ENCODE peak calls at places on chromosomes 16 and 17, in four cellular contexts. Y is tibial artery, N is right lobe of liver, E is uterus. S is an unnamed sample.

GRCh38 chr17:31064707-31065106 is 30.1 kb upstream of the NF1 start:
- DNase-seq in Y (no peak), N (no peak), E (no peak), S (no peak)

GRCh38 chr17:29091591-29092291 is 48.8 kb downstream of the PIPOX start:
- DNase-seq in Y (no peak), N (no peak), E (no peak), S (no peak)

GRCh38 chr17:65633988-65634387 is 72.5 kb upstream of the AXIN2 start:
- DNase-seq in Y (no peak), N (no peak), E (no peak), S (no peak)

GRCh38 chr17:49513616-49514373 is 18.7 kb downstream of the NGFR start:
- DNase-seq in Y (peak; percentile 62), N (no peak), E (peak; percentile 77), S (no peak)

GRCh38 chr16:12674096-12674495 is 129.6 kb downstream of the CPPED1 start:
- DNase-seq in Y (no peak), N (no peak), E (no peak), S (no peak)

GRCh38 chr16:1425616-1426370 is 5.1 kb upstream of the PERCC1 start:
- DNase-seq in Y (no peak), N (no peak), E (no peak), S (no peak)

GRCh38 chr16:85400305-85401205 is 212.6 kb upstream of the GSE1 start:
- DNase-seq in Y (peak; percentile 51), N (no peak), E (no peak), S (no peak)

GRCh38 chr16:87686697-87687570 is 78.9 kb downstream of the KLHDC4 start:
- DNase-seq in Y (no peak), N (no peak), E (no peak), S (no peak)

GRCh38 chr16:30473231-30474061 is 904 bp downstream of the ITGAL start:
- DNase-seq in Y (no peak), N (peak; percentile 39), E (no peak), S (no peak)

GRCh38 chr16:84144301-84144858 is 597 bp downstream of the HSDL1 start:
- DNase-seq in Y (no peak), N (peak; percentile 46), E (peak; percentile 28), S (no peak)

GRCh38 chr16:49986351-49987124 is 38.5 kb upstream of the CNEP1R1 start:
- DNase-seq in Y (no peak), N (no peak), E (no peak), S (no peak)

GRCh38 chr16:30077656-30078055 is 1.9 kb downstream of the PPP4C start:
- DNase-seq in Y (no peak), N (no peak), E (no peak), S (no peak)

GRCh38 chr16:10699756-10700155 is 5.0 kb upstream of the TEKT5 start:
- DNase-seq in Y (no peak), N (no peak), E (no peak), S (no peak)

GRCh38 chr17:3976675-3977171 is 12.5 kb upstream of the ATP2A3 start:
- DNase-seq in Y (peak; percentile 91), N (peak; percentile 90), E (peak; percentile 36), S (no peak)

GRCh38 chr16:9516444-9516843 is 425.0 kb downstream of the HAPSTR1 start:
- DNase-seq in Y (no peak), N (no peak), E (no peak), S (no peak)

GRCh38 chr17:17387017-17387416 is 83.8 kb downstream of the NT5M start:
- DNase-seq in Y (no peak), N (no peak), E (no peak), S (no peak)

GRCh38 chr16:57316390-57317017 is 32.0 kb upstream of the PLLP start:
- DNase-seq in Y (peak; percentile 90), N (no peak), E (peak; percentile 54), S (no peak)

GRCh38 chr17:66422181-66422580 is 119.8 kb downstream of the PRKCA start:
- DNase-seq in Y (no peak), N (no peak), E (no peak), S (no peak)

GRCh38 chr17:62605588-62605987 is 21.9 kb upstream of the MRC2 start:
- DNase-seq in Y (no peak), N (no peak), E (no peak), S (no peak)

GRCh38 chr17:78665952-78666920 is 89.0 kb upstream of the DNAH17 start:
- DNase-seq in Y (no peak), N (peak; percentile 47), E (no peak), S (no peak)

GRCh38 chr17:48016112-48016511 is 21.5 kb downstream of the COPZ2 start:
- DNase-seq in Y (no peak), N (no peak), E (no peak), S (no peak)

GRCh38 chr16:80285089-80285488 is 255.7 kb upstream of the DYNLRB2 start:
- DNase-seq in Y (no peak), N (no peak), E (no peak), S (no peak)

GRCh38 chr17:81081217-81081616 is 46.3 kb downstream of the BAIAP2 start:
- DNase-seq in Y (no peak), N (no peak), E (no peak), S (no peak)
- H3K4me1 ChIP-seq in Y (no peaks in the 10 kb centered on the region), N (peaks cover 42% of the 10 kb centered on the region), E (no peaks in the 10 kb centered on the region), S (peaks cover 13% of the 10 kb centered on the region)

DNA sequence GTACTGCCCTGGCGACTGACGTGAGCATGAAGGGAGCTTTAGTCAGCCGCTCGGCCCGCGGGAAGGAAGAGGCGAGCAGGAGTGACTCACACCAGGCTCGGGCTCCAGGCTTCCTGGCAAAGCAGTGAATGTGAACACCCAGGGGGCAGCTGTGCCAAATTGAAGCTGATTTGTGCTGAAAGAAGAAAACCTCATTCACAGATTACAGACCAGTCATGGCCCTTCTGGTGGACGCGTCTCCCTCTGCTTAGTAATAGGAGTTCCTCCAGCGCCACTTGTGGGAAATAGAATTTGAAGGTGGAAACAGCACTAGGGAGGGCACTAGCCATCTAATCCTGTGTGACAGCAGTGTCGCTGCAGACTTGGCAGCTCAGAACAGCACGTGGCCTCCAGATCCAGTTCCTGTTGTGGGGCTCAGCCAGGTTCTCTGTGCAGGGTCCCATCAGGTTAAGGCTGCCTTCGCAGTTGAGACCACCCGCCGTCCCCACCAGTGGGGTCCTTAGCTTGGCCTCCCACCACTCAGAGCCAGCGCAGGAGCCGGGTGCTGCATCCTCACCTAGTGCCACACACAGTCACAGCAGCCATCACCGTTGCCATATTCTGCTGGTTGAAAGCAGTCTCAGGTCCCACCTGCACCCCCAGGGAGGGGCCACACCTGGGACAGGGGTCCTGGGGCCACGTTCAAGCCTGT is 164.5 kb upstream of the CHMP6 start:
- DNase-seq in Y (peak; percentile 90), N (peak; percentile 58), E (peak; percentile 45), S (peak; percentile 26)
- TF ChIP-seq CTCF in Y (no peak), N (no peak), E (no peak), S (no peak)

GRCh38 chr17:1390422-1391367 is 9.3 kb downstream of the YWHAE start:
- DNase-seq in Y (peak; percentile 40), N (no peak), E (no peak), S (no peak)

GRCh38 chr17:1386265-1386664 is 13.8 kb downstream of the YWHAE start:
- DNase-seq in Y (no peak), N (no peak), E (no peak), S (no peak)

GRCh38 chr17:1391577-1391976 is 8.4 kb downstream of the YWHAE start:
- DNase-seq in Y (peak; percentile 60), N (no peak), E (no peak), S (no peak)
- H3K4me1 ChIP-seq in Y (peaks cover 100% of the 10 kb centered on the region), N (peaks cover 26% of the 10 kb centered on the region), E (peaks cover 25% of the 10 kb centered on the region), S (peaks cover 4% of the 10 kb centered on the region)

DNA sequence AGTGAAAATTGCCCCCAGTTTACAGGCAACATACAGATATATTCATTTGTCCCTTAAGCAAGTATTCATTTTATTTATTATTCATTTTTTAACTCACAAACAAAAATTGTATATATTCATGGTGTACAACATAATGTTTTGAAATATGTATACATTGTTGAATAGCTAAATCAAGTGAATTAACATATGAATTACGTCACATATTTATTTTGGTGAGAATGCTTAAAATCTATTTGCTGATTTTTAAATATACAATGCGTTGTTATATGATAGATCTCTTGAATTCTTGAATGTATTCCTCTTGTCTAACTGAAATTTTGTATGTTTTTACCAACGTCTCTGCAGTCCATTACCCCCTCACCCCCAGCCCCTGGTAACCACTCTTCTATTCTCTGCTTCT is 63.4 kb upstream of the CDH13 start:
- DNase-seq in Y (no peak), N (no peak), E (no peak), S (no peak)
- TF ChIP-seq CTCF in Y (no peak), N (no peak), E (no peak), S (no peak)

GRCh38 chr16:81531415-81531814 is 86.8 kb downstream of the CMIP start:
- DNase-seq in Y (no peak), N (no peak), E (no peak), S (no peak)
- H3K4me1 ChIP-seq in Y (peaks cover 7% of the 10 kb centered on the region), N (peaks cover 36% of the 10 kb centered on the region), E (peaks cover 2% of the 10 kb centered on the region), S (peaks cover 17% of the 10 kb centered on the region)

GRCh38 chr17:81854974-81855774 is 5.2 kb downstream of the P4HB start:
- DNase-seq in Y (no peak), N (peak; percentile 44), E (no peak), S (no peak)
- TF ChIP-seq CTCF in Y (no peak), N (no peak), E (no peak), S (no peak)

GRCh38 chr17:81348097-81349055 is 46.9 kb upstream of the BAHCC1 start:
- DNase-seq in Y (no peak), N (no peak), E (no peak), S (no peak)

GRCh38 chr17:81345211-81346089 is 49.8 kb upstream of the BAHCC1 start:
- DNase-seq in Y (peak; percentile 94), N (peak; percentile 89), E (peak; percentile 89), S (peak; percentile 66)

GRCh38 chr17:81347437-81347836 is 47.8 kb upstream of the BAHCC1 start:
- DNase-seq in Y (no peak), N (no peak), E (no peak), S (no peak)

GRCh38 chr17:81346090-81346907 is 49.0 kb upstream of the BAHCC1 start:
- DNase-seq in Y (peak; percentile 99), N (peak; percentile 100), E (peak; percentile 99), S (peak; percentile 99)

DNA sequence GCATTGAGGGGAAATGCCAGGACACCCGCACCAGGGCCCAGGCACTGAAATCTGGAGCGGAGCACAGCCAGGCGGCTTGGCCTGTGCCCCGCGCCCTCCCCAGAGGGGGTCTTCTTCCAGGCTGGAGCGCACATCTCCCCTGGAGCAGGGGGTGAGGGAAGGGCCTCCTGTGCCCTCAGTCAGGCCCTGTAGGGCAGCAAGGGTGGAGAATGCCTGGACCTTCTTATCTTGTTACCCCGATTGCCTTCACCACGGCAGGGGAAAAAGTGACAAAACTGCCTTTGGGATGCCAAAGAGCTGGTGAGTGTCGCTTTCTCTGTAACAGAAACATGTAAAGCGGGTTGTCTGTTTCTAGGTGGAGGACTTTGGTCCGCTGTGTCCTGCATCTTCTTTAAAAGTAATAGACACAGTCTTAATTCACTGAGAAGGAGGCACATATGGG is 48.3 kb upstream of the BAHCC1 start:
- DNase-seq in Y (no peak), N (no peak), E (no peak), S (no peak)
- H3K4me1 ChIP-seq in Y (peaks cover 34% of the 10 kb centered on the region), N (peaks cover 18% of the 10 kb centered on the region), E (no peaks in the 10 kb centered on the region), S (peaks cover 16% of the 10 kb centered on the region)